ENCODE peak calls at places on chromosomes 12 and 14, in eight cellular contexts. R is activated CD4-positive, alpha-beta T cell treated with anti-CD3 and anti-CD28 coated beads, Interleukin-2, amount 50 U/mL, for 1 hour; P is stimulated activated CD4-positive, alpha-beta T cell treated with anti-CD3 and anti-CD28 coated beads, Interleukin-1b, Interleukin-23, amount 100 ng/mL, for 24 hours; O is cardiac fibroblast; C is tibial artery; B is activated T-cell treated with anti-CD3 and anti-CD28 coated beads, Interleukin-2, amount 50 U/mL, for 48 hours; W is AG10803; E is neuronal stem cell. G is an unnamed sample.

GRCh38 chr12:82862069-82862841 is 175.5 kb downstream of the TMTC2 start:
- DNase-seq in B (no peak), O (no peak), R (no peak), C (no peak), E (no peak), W (peak), P (no peak), G (no peak)

GRCh38 chr14:51860836-51861583 is 598 bp downstream of the GNG2 start:
- DNase-seq in C (no peak), W (no peak), P (no peak), E (no peak), R (no peak), B (no peak), O (peak), G (no peak)

GRCh38 chr14:55125403-55125802 is 3.6 kb upstream of the LGALS3 start:
- DNase-seq in B (no peak), R (no peak), O (no peak), P (no peak), W (no peak), E (no peak), C (peak), G (peak)

GRCh38 chr14:33210304-33210703 is 271.6 kb downstream of the NPAS3 start:
- DNase-seq in E (peak), P (no peak), B (no peak), C (no peak), O (peak), R (no peak), W (peak), G (no peak)

GRCh38 chr12:119432935-119433334 is 98.4 kb downstream of the CCDC60 start:
- DNase-seq in C (no peak), R (no peak), E (no peak), P (no peak), B (no peak), O (no peak), W (no peak), G (no peak)

GRCh38 chr14:64939817-64940190 is 2.7 kb downstream of the GPX2 start:
- DNase-seq in P (no peak), O (no peak), C (no peak), B (peak), R (no peak), E (no peak), W (no peak), G (no peak)

GRCh38 chr14:61535470-61535869 is 159.8 kb upstream of the HIF1A start:
- DNase-seq in C (no peak), B (no peak), P (no peak), O (no peak), R (no peak), E (no peak), W (no peak), G (no peak)

GRCh38 chr14:68679746-68680467 is 113.0 kb downstream of the ZFP36L1 start:
- DNase-seq in W (peak), O (no peak), C (no peak), E (no peak), P (no peak), R (no peak), B (no peak), G (no peak)

GRCh38 chr14:22593189-22593588 is 4.2 kb upstream of the DAD1 start:
- DNase-seq in R (no peak), P (no peak), C (no peak), O (no peak), B (no peak), E (no peak), W (no peak), G (no peak)

GRCh38 chr14:100825691-100826331 is at the start of gene MEG3:
- DNase-seq in C (peak), P (no peak), R (no peak), E (no peak), W (peak), B (no peak), O (peak), G (no peak)

GRCh38 chr12:127809236-127809635 is 457.7 kb upstream of the TMEM132C start:
- DNase-seq in B (no peak), R (no peak), W (peak), O (peak), E (no peak), P (no peak), C (no peak), G (no peak)

GRCh38 chr12:87870061-87870460 is 159.1 kb downstream of the C12orf50 start:
- DNase-seq in E (no peak), P (no peak), W (no peak), B (no peak), O (peak), C (no peak), R (no peak), G (no peak)

GRCh38 chr12:3127832-3128231 is 50.7 kb downstream of the TSPAN9 start:
- DNase-seq in E (no peak), P (no peak), B (no peak), W (no peak), C (no peak), R (no peak), O (peak), G (no peak)

GRCh38 chr14:31391977-31392503 is 28.3 kb downstream of the HEATR5A start:
- DNase-seq in R (no peak), O (no peak), C (no peak), P (no peak), E (no peak), B (no peak), W (no peak), G (no peak)

GRCh38 chr12:67940780-67941243 is 48.4 kb upstream of the IFNG-AS1 start:
- DNase-seq in P (no peak), B (no peak), W (peak), C (no peak), E (no peak), R (no peak), O (peak), G (no peak)